ENCODE peak calls at places on chromosomes 7 and 10, in seven cellular contexts. F is astrocyte; K is AG04450; D is lower lobe of right lung; A is brain microvascular endothelial cell; C is neuronal stem cell; B is CD4-positive, alpha-beta T cell. R is an unnamed sample.

GRCh38 chr10:77418211-77418640 is 219.4 kb downstream of the KCNMA1 start:
- DNase-seq in F (peak; percentile 43), K (no peak), D (no peak), A (no peak), C (no peak), B (no peak), R (no peak)

GRCh38 chr7:151796091-151796870 is 80.6 kb downstream of the PRKAG2 start:
- DNase-seq in F (peak; percentile 48), K (no peak), D (peak; percentile 61), A (no peak), C (no peak), B (no peak), R (no peak)

GRCh38 chr7:76296743-76297740 is 5.4 kb upstream of the HSPB1 start:
- DNase-seq in F (peak; percentile 84), K (peak; percentile 84), D (peak; percentile 79), A (peak; percentile 82), C (no peak), B (no peak), R (no peak)

GRCh38 chr10:15528478-15529239 is 157.6 kb upstream of the FAM171A1 start:
- DNase-seq in F (no peak), K (no peak), D (no peak), A (no peak), C (no peak), B (no peak), R (no peak)

GRCh38 chr7:105337529-105337928 is 51.2 kb downstream of the SRPK2 start:
- DNase-seq in F (no peak), K (no peak), D (no peak), A (no peak), C (no peak), B (no peak), R (no peak)

GRCh38 chr10:33073641-33074410 is 115.8 kb upstream of the ITGB1 start:
- DNase-seq in F (no peak), K (no peak), D (no peak), A (no peak), C (no peak), B (no peak), R (no peak)

GRCh38 chr10:75611081-75611971 is 179.9 kb downstream of the LRMDA start:
- DNase-seq in F (no peak), K (no peak), D (no peak), A (no peak), C (no peak), B (no peak), R (no peak)

GRCh38 chr10:72107325-72108003 is 19.1 kb upstream of the SPOCK2 start:
- DNase-seq in F (no peak), K (no peak), D (no peak), A (no peak), C (no peak), B (no peak), R (no peak)

GRCh38 chr10:103800789-103801540 is 54.4 kb downstream of the SH3PXD2A start:
- DNase-seq in F (no peak), K (no peak), D (no peak), A (no peak), C (no peak), B (peak; percentile 28), R (no peak)

GRCh38 chr7:155741805-155742204 is 70.5 kb downstream of the SHH start:
- DNase-seq in F (no peak), K (no peak), D (peak; percentile 67), A (no peak), C (no peak), B (no peak), R (no peak)

GRCh38 chr7:7489546-7489945 is 46.1 kb downstream of the COL28A1 start:
- DNase-seq in F (no peak), K (no peak), D (no peak), A (no peak), C (no peak), B (no peak), R (no peak)

GRCh38 chr7:16402084-16402483 is 19.3 kb downstream of the CRPPA start:
- DNase-seq in F (no peak), K (no peak), D (no peak), A (no peak), C (no peak), B (no peak), R (no peak)

GRCh38 chr7:2958416-2959342 is 85.0 kb downstream of the CARD11 start:
- DNase-seq in F (no peak), K (no peak), D (no peak), A (no peak), C (no peak), B (no peak), R (no peak)

GRCh38 chr10:80509403-80510161 is 28.1 kb upstream of the SH2D4B start:
- DNase-seq in F (peak; percentile 82), K (peak; percentile 29), D (no peak), A (peak; percentile 86), C (no peak), B (no peak), R (no peak)

GRCh38 chr7:93890041-93890463 is 501 bp downstream of the TFPI2 start:
- DNase-seq in F (peak; percentile 62), K (no peak), D (peak; percentile 43), A (peak; percentile 46), C (peak; percentile 21), B (no peak), R (no peak)

DNA sequence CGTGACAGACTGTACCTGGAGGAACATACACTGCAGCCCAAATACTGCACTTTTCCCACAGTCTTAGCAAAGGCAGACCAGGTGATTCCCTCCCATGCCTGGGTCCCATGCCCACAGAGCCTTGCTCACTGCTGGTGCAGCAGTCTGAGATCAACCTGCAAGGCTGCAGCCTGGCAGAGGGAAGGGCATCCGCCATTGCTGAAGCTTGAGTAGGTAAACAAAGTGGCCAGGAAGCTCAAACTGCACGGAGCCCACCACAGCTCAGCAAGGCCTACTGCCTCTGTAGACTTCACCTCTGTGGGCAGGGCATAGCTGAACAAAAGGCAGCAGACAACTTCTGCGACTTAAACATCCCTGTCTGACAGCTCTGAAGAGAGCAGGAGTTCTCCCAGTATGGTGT is 597.8 kb upstream of the MBL2 start:
- DNase-seq in F (no peak), K (no peak), D (no peak), A (no peak), C (no peak), B (no peak), R (no peak)
- H3K27ac ChIP-seq in F (no peak overlapping the region), K (no peak overlapping the region), D (no peak overlapping the region), A (no peak overlapping the region), C (no peak overlapping the region), B (no peak overlapping the region), R (no peak overlapping the region)

DNA sequence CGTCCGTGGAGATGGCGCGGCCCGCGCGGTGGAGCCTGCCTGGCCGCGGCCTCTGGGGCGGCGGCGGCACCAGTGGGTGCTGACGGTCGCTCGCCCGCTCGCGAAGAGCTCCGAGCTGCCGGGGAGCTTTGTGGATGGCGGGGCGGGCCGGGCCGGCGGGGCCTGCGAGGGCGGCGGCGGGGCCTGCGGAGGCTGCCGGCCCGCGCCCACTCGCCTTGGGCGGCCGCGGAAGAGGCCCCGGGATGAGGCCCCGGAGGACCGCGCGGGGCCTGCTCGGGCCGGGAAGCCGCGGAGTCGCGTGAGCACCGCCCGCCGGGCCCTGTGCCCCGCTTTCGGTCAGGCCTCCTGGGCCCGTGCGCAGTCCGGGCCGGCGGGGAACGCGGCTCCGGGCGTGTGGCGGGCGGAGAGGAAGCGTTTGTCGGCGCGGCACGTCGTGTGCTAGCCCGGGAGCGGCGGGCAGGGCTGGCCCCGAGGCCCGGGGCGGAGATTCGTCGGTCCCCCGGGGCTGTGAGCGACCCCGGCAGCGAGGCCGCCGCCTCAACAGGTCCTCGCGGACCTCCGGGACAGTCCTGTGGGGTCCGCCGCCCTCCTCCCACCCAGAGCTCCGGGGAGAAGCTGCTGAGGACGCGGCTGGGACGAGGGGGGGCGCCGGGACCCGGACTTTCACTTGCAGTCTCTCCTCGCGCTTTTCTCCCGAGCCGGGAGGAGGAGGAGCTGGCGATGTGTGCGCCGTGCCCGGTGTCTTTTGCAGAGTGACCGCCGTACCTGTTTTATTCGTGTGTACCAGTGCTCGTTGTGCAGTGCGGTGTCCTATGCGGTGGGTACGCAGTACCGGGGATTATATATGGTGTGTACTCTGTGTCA is 578 bp downstream of the ZMYND11 start:
- DNase-seq in F (peak; percentile 45), K (no peak), D (peak; percentile 83), A (peak; percentile 51), C (peak; percentile 42), B (peak; percentile 47), R (peak; percentile 75)
- H3K27ac ChIP-seq in F (peak overlapping the region; percentile 86), K (peak overlapping the region; percentile 54), D (peak overlapping the region; percentile 96), A (peak overlapping the region; percentile 78), C (peak overlapping the region; percentile 57), B (peak overlapping the region; percentile 67), R (peak overlapping the region; percentile 44)

DNA sequence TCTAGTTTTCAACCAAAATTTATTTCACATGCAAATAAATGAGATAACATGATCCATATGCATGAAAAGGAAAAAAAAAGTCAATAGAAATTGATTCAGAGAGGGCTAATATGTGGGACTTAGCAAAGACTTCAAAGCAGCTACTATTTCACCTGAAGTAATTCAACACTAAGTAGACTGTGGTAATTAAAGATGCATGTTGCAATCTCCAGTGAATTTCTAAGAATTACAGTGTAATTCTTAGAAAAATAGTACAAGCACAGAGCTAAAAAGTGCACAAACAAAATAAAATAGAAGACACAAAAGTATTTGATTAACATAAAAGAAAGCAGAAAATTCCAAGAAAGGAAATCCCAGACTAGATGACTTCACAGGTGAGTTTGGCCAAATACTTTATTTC is 25.7 kb downstream of the GPR22 start:
- DNase-seq in F (no peak), K (no peak), D (no peak), A (no peak), C (no peak), B (no peak), R (no peak)
- H3K27ac ChIP-seq in F (no peak overlapping the region), K (no peak overlapping the region), D (no peak overlapping the region), A (no peak overlapping the region), C (no peak overlapping the region), B (no peak overlapping the region), R (no peak overlapping the region)

DNA sequence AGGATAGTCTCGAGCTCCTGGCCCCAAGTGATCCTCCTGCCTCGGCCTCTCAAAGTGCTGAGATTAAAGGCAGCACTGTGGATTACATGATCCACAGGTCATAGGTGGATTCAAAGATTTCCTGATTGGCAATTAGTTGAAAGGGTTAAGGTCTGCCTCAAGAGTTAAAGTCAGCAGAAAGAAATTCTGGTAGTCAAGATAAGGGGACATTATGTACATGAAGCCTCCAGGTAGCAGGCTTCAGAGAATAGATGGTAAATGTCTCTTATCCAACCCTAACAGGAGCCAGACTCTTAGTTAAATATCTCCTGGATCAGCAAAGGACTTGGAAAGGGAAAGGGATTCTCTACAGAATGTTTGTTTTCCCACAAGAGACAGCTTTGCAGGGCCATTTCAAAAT is 93.7 kb downstream of the SKIDA1 start:
- DNase-seq in F (no peak), K (no peak), D (no peak), A (no peak), C (no peak), B (no peak), R (no peak)
- H3K27ac ChIP-seq in F (no peak overlapping the region), K (no peak overlapping the region), D (no peak overlapping the region), A (no peak overlapping the region), C (no peak overlapping the region), B (no peak overlapping the region), R (no peak overlapping the region)

GRCh38 chr7:21911341-21911875 is 34.3 kb downstream of the CDCA7L start:
- DNase-seq in F (peak; percentile 67), K (no peak), D (no peak), A (no peak), C (no peak), B (no peak), R (no peak)
- H3K27ac ChIP-seq in F (no peak overlapping the region), K (no peak overlapping the region), D (no peak overlapping the region), A (no peak overlapping the region), C (no peak overlapping the region), B (no peak overlapping the region), R (no peak overlapping the region)

R was measured in caudate nucleus.